ENCODE peak calls at places on chromosome 15, in ten cellular contexts. J, P, G, T, R, E, S, M, B and O are unnamed samples.

GRCh38 chr15:48096355-48096786 is 24.4 kb upstream of the SLC24A5 start:
- DNase-seq in E (no peak), R (no peak), J (no peak), B (no peak), T (no peak), M (no peak), P (no peak), S (no peak), G (no peak), O (no peak)

GRCh38 chr15:90774731-90775521 is 57.8 kb downstream of the BLM start:
- DNase-seq in S (no peak), J (peak; percentile 76), T (no peak), E (peak; percentile 18), P (no peak), B (no peak), G (no peak), R (no peak), M (peak; percentile 79), O (no peak)

GRCh38 chr15:74709011-74709410 is 13.2 kb upstream of the EDC3 start:
- DNase-seq in E (no peak), T (no peak), M (peak; percentile 40), P (no peak), R (no peak), B (no peak), J (no peak), S (no peak), G (no peak), O (no peak)

GRCh38 chr15:43968551-43968950 is 141.7 kb downstream of the WDR76 start:
- DNase-seq in P (no peak), E (no peak), G (no peak), B (no peak), J (no peak), T (no peak), S (no peak), M (no peak), R (no peak), O (no peak)

GRCh38 chr15:48331796-48332641 is 790 bp downstream of the DUT start:
- DNase-seq in J (peak; percentile 77), T (peak; percentile 64), S (peak; percentile 84), E (peak; percentile 44), R (peak; percentile 79), P (peak; percentile 52), B (peak; percentile 81), G (peak; percentile 65), M (peak; percentile 40), O (no peak)

GRCh38 chr15:90855139-90855538 is 13.2 kb upstream of the FURIN start:
- DNase-seq in P (no peak), R (no peak), B (no peak), J (no peak), G (no peak), S (no peak), M (no peak), E (no peak), T (no peak), O (no peak)

GRCh38 chr15:68640791-68641331 is 62.1 kb downstream of the CORO2B start:
- DNase-seq in R (peak; percentile 43), B (no peak), G (no peak), E (no peak), J (no peak), T (no peak), P (no peak), S (no peak), M (no peak), O (no peak)

GRCh38 chr15:71085809-71086208 is 29.5 kb upstream of the THSD4 start:
- DNase-seq in J (no peak), G (no peak), R (peak; percentile 61), E (no peak), M (no peak), B (no peak), T (no peak), P (no peak), S (no peak), O (no peak)

GRCh38 chr15:60618206-60618605 is 139.3 kb upstream of the ICE2 start:
- DNase-seq in P (no peak), S (no peak), M (no peak), J (no peak), G (no peak), B (no peak), T (no peak), R (no peak), E (no peak), O (no peak)

GRCh38 chr15:82789491-82789890 is 16.4 kb downstream of the FSD2 start:
- DNase-seq in R (no peak), J (peak; percentile 19), M (peak; percentile 22), T (no peak), E (no peak), S (no peak), P (no peak), G (no peak), B (no peak), O (no peak)

GRCh38 chr15:48794697-48795134 is 16.2 kb downstream of the CEP152 start:
- DNase-seq in S (peak; percentile 52), M (peak; percentile 40), R (no peak), P (no peak), E (no peak), B (no peak), J (peak; percentile 17), G (no peak), T (peak; percentile 3), O (no peak)

GRCh38 chr15:44738340-44738984 is 2.1 kb downstream of the TRIM69 start:
- DNase-seq in R (peak; percentile 19), S (peak; percentile 36), P (no peak), G (peak; percentile 20), M (peak; percentile 47), T (no peak), B (peak; percentile 59), E (peak; percentile 62), J (peak; percentile 67), O (peak; percentile 46)

GRCh38 chr15:55827204-55827603 is 84.3 kb upstream of the PRTG start:
- DNase-seq in R (no peak), G (no peak), J (peak; percentile 42), S (no peak), M (no peak), B (no peak), P (no peak), E (no peak), T (no peak), O (no peak)

GRCh38 chr15:88769161-88769971 is 33.9 kb upstream of the ACAN start:
- DNase-seq in J (peak; percentile 48), P (no peak), E (no peak), T (no peak), R (no peak), M (peak; percentile 5), S (no peak), G (no peak), B (no peak), O (no peak)

GRCh38 chr15:96064351-96064756 is 266.1 kb upstream of the NR2F2 start:
- DNase-seq in S (no peak), T (no peak), G (no peak), R (no peak), J (peak; percentile 4), B (no peak), E (no peak), M (peak; percentile 92), P (no peak), O (no peak)

GRCh38 chr15:88243895-88244787 is 12.4 kb downstream of the NTRK3 start:
- DNase-seq in G (peak; percentile 28), E (peak; percentile 27), J (peak; percentile 56), P (no peak), B (no peak), T (no peak), R (no peak), M (peak; percentile 17), S (peak; percentile 60), O (no peak)

GRCh38 chr15:74790080-74790916 is 8.4 kb downstream of the CSK start:
- DNase-seq in J (peak; percentile 95), T (peak; percentile 79), E (no peak), G (no peak), B (peak; percentile 48), M (peak; percentile 91), P (peak; percentile 76), S (no peak), R (no peak), O (no peak)

GRCh38 chr15:70535071-70535954 is 228.0 kb downstream of the UACA start:
- DNase-seq in P (no peak), J (peak; percentile 77), E (no peak), S (peak; percentile 26), G (no peak), B (peak; percentile 70), T (no peak), M (no peak), R (no peak), O (no peak)

GRCh38 chr15:85379403-85380131 is 836 bp upstream of the AKAP13 start:
- DNase-seq in R (no peak), B (peak; percentile 82), P (no peak), M (no peak), T (no peak), S (no peak), E (no peak), G (no peak), J (peak; percentile 46), O (peak; percentile 7)

GRCh38 chr15:91128028-91128427 is 28.0 kb downstream of the SV2B start:
- DNase-seq in T (peak; percentile 80), G (no peak), M (no peak), R (no peak), B (no peak), S (no peak), J (no peak), P (no peak), E (no peak), O (no peak)

GRCh38 chr15:71275098-71275497 is 159.8 kb downstream of the THSD4 start:
- DNase-seq in M (peak; percentile 93), S (no peak), G (no peak), E (no peak), P (no peak), J (peak; percentile 97), T (no peak), B (no peak), R (no peak), O (no peak)

GRCh38 chr15:31488437-31489204 is 162.0 kb downstream of the KLF13 start:
- DNase-seq in T (peak; percentile 78), J (peak; percentile 88), G (peak; percentile 37), B (peak; percentile 78), R (peak; percentile 76), E (peak; percentile 80), S (peak; percentile 83), P (peak; percentile 77), M (peak; percentile 90), O (peak; percentile 63)

GRCh38 chr15:60026555-60026954 is 22.4 kb downstream of the FOXB1 start:
- DNase-seq in M (peak; percentile 37), J (no peak), T (no peak), B (no peak), R (no peak), S (no peak), P (no peak), G (no peak), E (no peak), O (no peak)

GRCh38 chr15:46502668-46503067 is 867.8 kb downstream of the SQOR start:
- DNase-seq in T (no peak), E (no peak), M (no peak), G (no peak), P (no peak), R (peak; percentile 8), J (no peak), B (no peak), S (no peak), O (no peak)

GRCh38 chr15:39244776-39245175 is 336.1 kb upstream of the THBS1 start:
- DNase-seq in S (no peak), J (no peak), P (no peak), G (no peak), M (no peak), E (no peak), B (no peak), R (no peak), T (no peak), O (no peak)

GRCh38 chr15:60476713-60477112 is 2.2 kb downstream of the ICE2 start:
- DNase-seq in E (no peak), B (no peak), G (no peak), R (no peak), M (peak; percentile 43), P (no peak), J (peak; percentile 57), S (no peak), T (no peak), O (no peak)

GRCh38 chr15:28989239-28989830 is 103.6 kb downstream of the APBA2 start:
- DNase-seq in T (peak; percentile 87), M (no peak), G (no peak), S (no peak), E (no peak), B (peak; percentile 8), J (no peak), R (peak; percentile 33), P (no peak), O (no peak)

GRCh38 chr15:92807971-92808571 is 92.1 kb upstream of the CHD2 start:
- DNase-seq in E (no peak), R (no peak), G (no peak), J (peak; percentile 53), M (peak; percentile 51), B (peak; percentile 34), P (peak; percentile 51), T (peak; percentile 49), S (no peak), O (no peak)